ENCODE peak calls at places on chromosomes 12 and 14, in seven cellular contexts. One of them, this sample, is unnamed.

GRCh38 chr12:90801776-90802175 is 153.2 kb downstream of the CCER1 start:
- DNase-seq in heart left ventricle: no peak
- DNase-seq in T47D: no peak
- DNase-seq in frontal cortex: no peak
- DNase-seq in GM20000: no peak
- DNase-seq in neural crest cell: no peak
- DNase-seq in foreskin fibroblast: peak; percentile 70
- DNase-seq in this sample: no peak

GRCh38 chr12:52358575-52359350 is 8.5 kb downstream of the KRT85 start:
- DNase-seq in heart left ventricle: no peak
- DNase-seq in T47D: no peak
- DNase-seq in frontal cortex: no peak
- DNase-seq in GM20000: peak; percentile 77
- DNase-seq in neural crest cell: no peak
- DNase-seq in foreskin fibroblast: no peak
- DNase-seq in this sample: no peak

GRCh38 chr12:54418441-54419087 is 502 bp downstream of the ITGA5 start:
- DNase-seq in heart left ventricle: no peak
- DNase-seq in T47D: no peak
- DNase-seq in frontal cortex: no peak
- DNase-seq in GM20000: peak; percentile 43
- DNase-seq in neural crest cell: no peak
- DNase-seq in foreskin fibroblast: no peak
- DNase-seq in this sample: no peak

GRCh38 chr12:54658306-54659264 is 10.4 kb upstream of the DCD start:
- DNase-seq in heart left ventricle: no peak
- DNase-seq in T47D: no peak
- DNase-seq in frontal cortex: no peak
- DNase-seq in GM20000: peak; percentile 73
- DNase-seq in neural crest cell: peak; percentile 46
- DNase-seq in foreskin fibroblast: peak; percentile 40
- DNase-seq in this sample: no peak

GRCh38 chr12:38669530-38669929 is 235.9 kb downstream of the CPNE8 start:
- DNase-seq in heart left ventricle: no peak
- DNase-seq in T47D: no peak
- DNase-seq in frontal cortex: no peak
- DNase-seq in GM20000: no peak
- DNase-seq in neural crest cell: no peak
- DNase-seq in foreskin fibroblast: no peak
- DNase-seq in this sample: no peak

GRCh38 chr14:61482348-61483206 is 161.2 kb downstream of the PRKCH start:
- DNase-seq in heart left ventricle: no peak
- DNase-seq in T47D: no peak
- DNase-seq in frontal cortex: no peak
- DNase-seq in GM20000: no peak
- DNase-seq in neural crest cell: no peak
- DNase-seq in foreskin fibroblast: no peak
- DNase-seq in this sample: no peak

GRCh38 chr14:36085861-36086260 is 90.7 kb downstream of the PTCSC3 start:
- DNase-seq in heart left ventricle: no peak
- DNase-seq in T47D: no peak
- DNase-seq in frontal cortex: no peak
- DNase-seq in GM20000: no peak
- DNase-seq in neural crest cell: no peak
- DNase-seq in foreskin fibroblast: no peak
- DNase-seq in this sample: no peak

GRCh38 chr12:113473942-113474341 is 2.3 kb upstream of the LHX5 start:
- DNase-seq in heart left ventricle: no peak
- DNase-seq in T47D: peak; percentile 49
- DNase-seq in frontal cortex: no peak
- DNase-seq in GM20000: peak; percentile 33
- DNase-seq in neural crest cell: no peak
- DNase-seq in foreskin fibroblast: peak; percentile 17
- DNase-seq in this sample: no peak

GRCh38 chr14:77663289-77663688 is 44.5 kb downstream of the ALKBH1 start:
- DNase-seq in heart left ventricle: no peak
- DNase-seq in T47D: no peak
- DNase-seq in frontal cortex: no peak
- DNase-seq in GM20000: no peak
- DNase-seq in neural crest cell: no peak
- DNase-seq in foreskin fibroblast: peak; percentile 52
- DNase-seq in this sample: no peak

GRCh38 chr12:93638095-93638494 is 39.1 kb upstream of the CRADD start:
- DNase-seq in heart left ventricle: no peak
- DNase-seq in T47D: no peak
- DNase-seq in frontal cortex: no peak
- DNase-seq in GM20000: no peak
- DNase-seq in neural crest cell: no peak
- DNase-seq in foreskin fibroblast: peak; percentile 30
- DNase-seq in this sample: no peak

GRCh38 chr12:94109154-94109553 is 39.2 kb upstream of the PLXNC1 start:
- DNase-seq in heart left ventricle: no peak
- DNase-seq in T47D: no peak
- DNase-seq in frontal cortex: no peak
- DNase-seq in GM20000: peak; percentile 29
- DNase-seq in neural crest cell: no peak
- DNase-seq in foreskin fibroblast: peak; percentile 72
- DNase-seq in this sample: no peak

GRCh38 chr14:102293784-102294183 is 11.2 kb downstream of the MOK start:
- DNase-seq in heart left ventricle: no peak
- DNase-seq in T47D: no peak
- DNase-seq in frontal cortex: no peak
- DNase-seq in GM20000: no peak
- DNase-seq in neural crest cell: no peak
- DNase-seq in foreskin fibroblast: peak; percentile 24
- DNase-seq in this sample: no peak

GRCh38 chr14:99727096-99727870 is 43.2 kb downstream of the CYP46A1 start:
- DNase-seq in heart left ventricle: peak; percentile 13
- DNase-seq in T47D: no peak
- DNase-seq in frontal cortex: no peak
- DNase-seq in GM20000: no peak
- DNase-seq in neural crest cell: no peak
- DNase-seq in foreskin fibroblast: no peak
- DNase-seq in this sample: no peak

GRCh38 chr14:53278602-53279506 is 125.7 kb upstream of the DDHD1 start:
- DNase-seq in heart left ventricle: no peak
- DNase-seq in T47D: no peak
- DNase-seq in frontal cortex: no peak
- DNase-seq in GM20000: no peak
- DNase-seq in neural crest cell: no peak
- DNase-seq in foreskin fibroblast: peak; percentile 19
- DNase-seq in this sample: no peak